ENCODE peak calls at places on chromosomes 12 and 14, in six cellular contexts. One of them, this sample, is unnamed.

GRCh38 chr14:44211718-44212117 is 295.4 kb downstream of the FSCB start:
- DNase-seq in K562: no peak
- DNase-seq in A549: no peak
- DNase-seq in SK-N-SH: no peak
- DNase-seq in Calu3: no peak
- DNase-seq in GM20000: no peak
- DNase-seq in this sample: no peak

GRCh38 chr14:85607571-85608219 is 77.8 kb downstream of the FLRT2 start:
- DNase-seq in K562: no peak
- DNase-seq in A549: peak; percentile 3
- DNase-seq in SK-N-SH: no peak
- DNase-seq in Calu3: no peak
- DNase-seq in GM20000: no peak
- DNase-seq in this sample: no peak

GRCh38 chr14:35959835-35960234 is 133.7 kb downstream of the BRMS1L start:
- DNase-seq in K562: no peak
- DNase-seq in A549: peak; percentile 35
- DNase-seq in SK-N-SH: no peak
- DNase-seq in Calu3: peak; percentile 8
- DNase-seq in GM20000: no peak
- DNase-seq in this sample: no peak

GRCh38 chr12:16526693-16527092 is 79.3 kb downstream of the LMO3 start:
- DNase-seq in K562: no peak
- DNase-seq in A549: peak; percentile 17
- DNase-seq in SK-N-SH: no peak
- DNase-seq in Calu3: no peak
- DNase-seq in GM20000: no peak
- DNase-seq in this sample: no peak

GRCh38 chr12:6383572-6384498 is at the start of gene LTBR:
- DNase-seq in K562: peak; percentile 84
- DNase-seq in A549: peak; percentile 91
- DNase-seq in SK-N-SH: no peak
- DNase-seq in Calu3: peak; percentile 96
- DNase-seq in GM20000: peak; percentile 59
- DNase-seq in this sample: no peak

GRCh38 chr12:89529738-89530137 is 3.9 kb upstream of the POC1B start:
- DNase-seq in K562: peak; percentile 54
- DNase-seq in A549: peak; percentile 67
- DNase-seq in SK-N-SH: peak; percentile 69
- DNase-seq in Calu3: no peak
- DNase-seq in GM20000: peak; percentile 57
- DNase-seq in this sample: no peak

GRCh38 chr12:54195736-54196347 is 7.1 kb upstream of the SMUG1 start:
- DNase-seq in K562: peak; percentile 73
- DNase-seq in A549: no peak
- DNase-seq in SK-N-SH: peak; percentile 54
- DNase-seq in Calu3: peak; percentile 39
- DNase-seq in GM20000: no peak
- DNase-seq in this sample: peak; percentile 63

GRCh38 chr12:110249105-110249504 is 31.9 kb upstream of the ATP2A2 start:
- DNase-seq in K562: no peak
- DNase-seq in A549: no peak
- DNase-seq in SK-N-SH: no peak
- DNase-seq in Calu3: no peak
- DNase-seq in GM20000: no peak
- DNase-seq in this sample: no peak

GRCh38 chr12:96164951-96165858 is 29.0 kb upstream of the ELK3 start:
- DNase-seq in K562: no peak
- DNase-seq in A549: no peak
- DNase-seq in SK-N-SH: peak; percentile 52
- DNase-seq in Calu3: no peak
- DNase-seq in GM20000: no peak
- DNase-seq in this sample: peak; percentile 28

GRCh38 chr14:64873506-64874220 is 6.0 kb downstream of the SPTB start:
- DNase-seq in K562: no peak
- DNase-seq in A549: no peak
- DNase-seq in SK-N-SH: no peak
- DNase-seq in Calu3: no peak
- DNase-seq in GM20000: no peak
- DNase-seq in this sample: no peak

GRCh38 chr14:36835145-36835544 is 173.5 kb downstream of the PAX9 start:
- DNase-seq in K562: peak; percentile 9
- DNase-seq in A549: no peak
- DNase-seq in SK-N-SH: no peak
- DNase-seq in Calu3: no peak
- DNase-seq in GM20000: no peak
- DNase-seq in this sample: no peak

GRCh38 chr12:108565976-108566375 is 3.6 kb downstream of the ISCU start:
- DNase-seq in K562: no peak
- DNase-seq in A549: peak; percentile 78
- DNase-seq in SK-N-SH: peak; percentile 63
- DNase-seq in Calu3: peak; percentile 89
- DNase-seq in GM20000: no peak
- DNase-seq in this sample: peak; percentile 97

GRCh38 chr12:80268924-80269749 is 169.8 kb downstream of the OTOGL start:
- DNase-seq in K562: no peak
- DNase-seq in A549: peak; percentile 39
- DNase-seq in SK-N-SH: no peak
- DNase-seq in Calu3: no peak
- DNase-seq in GM20000: no peak
- DNase-seq in this sample: no peak

GRCh38 chr12:19916982-19917381 is 451.4 kb upstream of the PDE3A start:
- DNase-seq in K562: no peak
- DNase-seq in A549: no peak
- DNase-seq in SK-N-SH: no peak
- DNase-seq in Calu3: no peak
- DNase-seq in GM20000: no peak
- DNase-seq in this sample: no peak

DNA sequence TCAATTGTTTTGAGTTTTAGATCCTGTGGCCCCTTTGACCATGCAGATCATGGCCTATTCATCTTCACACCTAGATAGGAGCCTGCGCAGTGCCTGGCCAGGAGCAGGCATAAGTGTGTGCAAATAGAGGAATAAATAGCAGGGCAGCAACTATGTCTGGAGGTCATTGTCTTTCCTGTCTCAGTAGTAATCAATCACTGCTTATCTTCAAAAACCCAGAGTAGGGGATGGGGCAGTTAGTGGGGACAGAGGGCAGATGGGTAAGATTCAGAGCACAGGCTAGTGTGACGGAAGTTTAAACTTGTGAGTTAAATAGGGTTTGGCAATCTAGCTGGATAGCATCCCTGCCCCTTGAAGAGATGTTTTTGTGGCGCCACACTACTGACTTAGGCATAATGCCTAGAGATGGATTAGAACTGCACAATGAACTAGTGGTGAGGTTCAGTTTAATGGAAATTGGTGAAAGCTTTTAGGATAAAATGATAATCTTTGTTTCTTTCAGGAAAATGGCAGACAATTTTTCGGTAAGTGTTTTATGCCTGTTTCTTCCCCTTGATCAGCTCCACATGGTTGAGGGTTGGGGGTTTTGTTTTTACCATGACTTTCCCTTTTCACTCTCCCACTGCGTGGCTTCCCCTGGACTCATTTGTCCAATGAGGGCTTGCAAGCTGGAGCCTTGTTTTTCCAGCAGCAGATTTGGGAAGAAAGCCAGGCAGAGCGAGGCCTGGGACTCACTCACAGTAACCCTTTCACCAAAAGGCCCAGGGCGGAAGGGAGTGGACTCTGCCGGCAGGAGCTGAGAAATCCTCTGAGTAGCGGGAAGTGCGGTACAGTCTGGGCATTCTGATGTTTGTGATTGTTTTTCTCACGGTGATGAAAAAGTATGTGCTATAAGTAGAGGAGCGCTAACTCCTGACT is 8.1 kb downstream of the LGALS3 start:
- DNase-seq in K562: peak; percentile 22
- DNase-seq in A549: no peak
- DNase-seq in SK-N-SH: peak; percentile 39
- DNase-seq in Calu3: peak; percentile 38
- DNase-seq in GM20000: no peak
- DNase-seq in this sample: no peak
- TF ChIP-seq CTCF in K562: no peak
- TF ChIP-seq CTCF in A549: no peak
- TF ChIP-seq CTCF in SK-N-SH: no peak
- TF ChIP-seq CTCF in Calu3: no peak
- TF ChIP-seq CTCF in GM20000: no peak
- TF ChIP-seq CTCF in this sample: no peak

GRCh38 chr14:105398044-105398725 is at the start of gene TEX22:
- DNase-seq in K562: peak; percentile 90
- DNase-seq in A549: peak; percentile 80
- DNase-seq in SK-N-SH: peak; percentile 99
- DNase-seq in Calu3: peak; percentile 92
- DNase-seq in GM20000: peak; percentile 98
- DNase-seq in this sample: peak; percentile 96
- TF ChIP-seq CTCF in K562: peak; percentile 29
- TF ChIP-seq CTCF in A549: no peak
- TF ChIP-seq CTCF in SK-N-SH: peak; percentile 14
- TF ChIP-seq CTCF in Calu3: no peak
- TF ChIP-seq CTCF in GM20000: no peak
- TF ChIP-seq CTCF in this sample: peak; percentile 20

GRCh38 chr14:32337759-32338158 is 8.7 kb downstream of the AKAP6 start:
- DNase-seq in K562: no peak
- DNase-seq in A549: no peak
- DNase-seq in SK-N-SH: no peak
- DNase-seq in Calu3: no peak
- DNase-seq in GM20000: no peak
- DNase-seq in this sample: no peak
- TF ChIP-seq CTCF in K562: no peak
- TF ChIP-seq CTCF in A549: no peak
- TF ChIP-seq CTCF in SK-N-SH: no peak
- TF ChIP-seq CTCF in Calu3: no peak
- TF ChIP-seq CTCF in GM20000: no peak
- TF ChIP-seq CTCF in this sample: no peak

GRCh38 chr12:133080619-133081407 is at the start of gene ZNF140:
- DNase-seq in K562: peak; percentile 87
- DNase-seq in A549: peak; percentile 98
- DNase-seq in SK-N-SH: peak; percentile 87
- DNase-seq in Calu3: peak; percentile 99
- DNase-seq in GM20000: peak; percentile 87
- DNase-seq in this sample: peak; percentile 96
- TF ChIP-seq CTCF in K562: no peak
- TF ChIP-seq CTCF in A549: no peak
- TF ChIP-seq CTCF in SK-N-SH: no peak
- TF ChIP-seq CTCF in Calu3: no peak
- TF ChIP-seq CTCF in GM20000: no peak
- TF ChIP-seq CTCF in this sample: peak; percentile 14

DNA sequence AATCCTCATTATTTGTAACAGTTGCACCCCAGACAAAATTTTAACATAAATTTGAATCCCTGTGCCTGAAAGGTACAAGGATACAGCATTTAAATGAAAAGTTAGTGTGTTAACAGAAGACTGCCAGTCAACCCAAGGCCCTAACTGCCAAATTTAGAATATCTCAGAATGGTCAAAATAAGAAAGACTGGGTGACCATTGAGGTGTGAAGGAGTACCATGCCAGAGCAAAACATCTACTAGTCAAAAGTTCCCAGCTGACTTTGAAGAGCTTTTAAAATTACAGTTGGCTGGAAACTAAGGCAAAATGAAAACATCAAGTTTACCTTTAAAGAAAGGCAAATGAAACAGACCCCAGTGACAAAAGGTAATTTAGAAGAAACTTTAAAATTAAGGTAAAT is 18.4 kb downstream of the SAV1 start:
- DNase-seq in K562: no peak
- DNase-seq in A549: no peak
- DNase-seq in SK-N-SH: no peak
- DNase-seq in Calu3: no peak
- DNase-seq in GM20000: peak; percentile 13
- DNase-seq in this sample: no peak
- TF ChIP-seq CTCF in K562: no peak
- TF ChIP-seq CTCF in A549: no peak
- TF ChIP-seq CTCF in SK-N-SH: no peak
- TF ChIP-seq CTCF in Calu3: no peak
- TF ChIP-seq CTCF in GM20000: no peak
- TF ChIP-seq CTCF in this sample: no peak

GRCh38 chr14:46245281-46245680 is 406.3 kb downstream of the RPL10L start:
- DNase-seq in K562: no peak
- DNase-seq in A549: no peak
- DNase-seq in SK-N-SH: no peak
- DNase-seq in Calu3: no peak
- DNase-seq in GM20000: no peak
- DNase-seq in this sample: no peak

GRCh38 chr14:46250113-46250703 is 401.4 kb downstream of the RPL10L start:
- DNase-seq in K562: no peak
- DNase-seq in A549: peak; percentile 35
- DNase-seq in SK-N-SH: no peak
- DNase-seq in Calu3: peak; percentile 3
- DNase-seq in GM20000: no peak
- DNase-seq in this sample: peak; percentile 24
- TF ChIP-seq CTCF in K562: no peak
- TF ChIP-seq CTCF in A549: peak; percentile 33
- TF ChIP-seq CTCF in SK-N-SH: peak; percentile 57
- TF ChIP-seq CTCF in Calu3: peak; percentile 19
- TF ChIP-seq CTCF in GM20000: no peak
- TF ChIP-seq CTCF in this sample: peak; percentile 82

This sample was measured in BE2C.